ENCODE peak calls at places on chromosomes 13 and 19, in ten cellular contexts. Q is brain microvascular endothelial cell, M is stomach, U is fibroblast of pulmonary artery, I is foreskin fibroblast, A is ovary, E is HL-60, C is choroid plexus epithelial cell, N is astrocyte of the spinal cord, J is HFF-Myc. D is an unnamed sample.

GRCh38 chr13:100637380-100637779 is 37.2 kb downstream of the TMTC4 start:
- DNase-seq in Q (no peak), M (no peak), U (no peak), I (no peak), A (no peak), E (no peak), C (no peak), N (no peak), J (no peak), D (no peak)

GRCh38 chr13:36413161-36413560 is 19.1 kb upstream of the CCNA1 start:
- DNase-seq in Q (no peak), M (no peak), U (no peak), I (no peak), A (no peak), E (no peak), C (no peak), N (no peak), J (no peak), D (no peak)

GRCh38 chr19:18453269-18454024 is 15.5 kb upstream of the ISYNA1 start:
- DNase-seq in Q (no peak), M (no peak), U (no peak), I (peak; percentile 76), A (no peak), E (no peak), C (no peak), N (no peak), J (no peak), D (no peak)

GRCh38 chr13:111409413-111409812 is 89.0 kb downstream of the TEX29 start:
- DNase-seq in Q (no peak), M (no peak), U (no peak), I (no peak), A (no peak), E (no peak), C (no peak), N (no peak), J (no peak), D (no peak)

GRCh38 chr13:43127103-43127817 is 103.9 kb downstream of the DNAJC15 start:
- DNase-seq in Q (no peak), M (no peak), U (no peak), I (no peak), A (no peak), E (no peak), C (peak; percentile 46), N (no peak), J (no peak), D (no peak)

GRCh38 chr19:30253581-30253996 is 118.6 kb upstream of the ZNF536 start:
- DNase-seq in Q (no peak), M (no peak), U (no peak), I (peak; percentile 89), A (no peak), E (no peak), C (no peak), N (no peak), J (no peak), D (no peak)

GRCh38 chr13:46553886-46554855 is 1.2 kb downstream of the LRCH1 start:
- DNase-seq in Q (peak; percentile 78), M (peak; percentile 71), U (peak; percentile 91), I (peak; percentile 88), A (peak; percentile 65), E (peak; percentile 87), C (peak; percentile 90), N (peak; percentile 82), J (peak; percentile 61), D (peak; percentile 57)

GRCh38 chr13:69496951-69497350 is 610.7 kb upstream of the ATXN8OS start:
- DNase-seq in Q (no peak), M (no peak), U (no peak), I (no peak), A (no peak), E (no peak), C (no peak), N (no peak), J (no peak), D (no peak)

GRCh38 chr13:49836516-49836915 is 44.0 kb upstream of the KPNA3 start:
- DNase-seq in Q (no peak), M (no peak), U (no peak), I (no peak), A (no peak), E (no peak), C (peak; percentile 68), N (peak; percentile 47), J (no peak), D (no peak)

GRCh38 chr19:45995715-45996385 is 583 bp downstream of the CCDC61 start:
- DNase-seq in Q (peak; percentile 23), M (no peak), U (peak; percentile 65), I (peak; percentile 36), A (no peak), E (no peak), C (peak; percentile 26), N (no peak), J (no peak), D (no peak)

GRCh38 chr13:38417727-38418126 is 68.1 kb downstream of the UFM1 start:
- DNase-seq in Q (peak; percentile 9), M (no peak), U (peak; percentile 28), I (peak; percentile 59), A (no peak), E (peak; percentile 14), C (peak; percentile 59), N (no peak), J (peak; percentile 21), D (no peak)

GRCh38 chr19:3192228-3192635 is 6.5 kb downstream of the NCLN start:
- DNase-seq in Q (no peak), M (no peak), U (no peak), I (no peak), A (peak; percentile 14), E (no peak), C (no peak), N (no peak), J (no peak), D (no peak)
- H3K4me3 ChIP-seq in Q (no peak overlapping the region), M (no peak overlapping the region), U (no peak overlapping the region), I (no peak overlapping the region), A (no peak overlapping the region), E (no peak overlapping the region), C (no peak overlapping the region), N (no peak overlapping the region), J (no peak overlapping the region), D (no peak overlapping the region)

DNA sequence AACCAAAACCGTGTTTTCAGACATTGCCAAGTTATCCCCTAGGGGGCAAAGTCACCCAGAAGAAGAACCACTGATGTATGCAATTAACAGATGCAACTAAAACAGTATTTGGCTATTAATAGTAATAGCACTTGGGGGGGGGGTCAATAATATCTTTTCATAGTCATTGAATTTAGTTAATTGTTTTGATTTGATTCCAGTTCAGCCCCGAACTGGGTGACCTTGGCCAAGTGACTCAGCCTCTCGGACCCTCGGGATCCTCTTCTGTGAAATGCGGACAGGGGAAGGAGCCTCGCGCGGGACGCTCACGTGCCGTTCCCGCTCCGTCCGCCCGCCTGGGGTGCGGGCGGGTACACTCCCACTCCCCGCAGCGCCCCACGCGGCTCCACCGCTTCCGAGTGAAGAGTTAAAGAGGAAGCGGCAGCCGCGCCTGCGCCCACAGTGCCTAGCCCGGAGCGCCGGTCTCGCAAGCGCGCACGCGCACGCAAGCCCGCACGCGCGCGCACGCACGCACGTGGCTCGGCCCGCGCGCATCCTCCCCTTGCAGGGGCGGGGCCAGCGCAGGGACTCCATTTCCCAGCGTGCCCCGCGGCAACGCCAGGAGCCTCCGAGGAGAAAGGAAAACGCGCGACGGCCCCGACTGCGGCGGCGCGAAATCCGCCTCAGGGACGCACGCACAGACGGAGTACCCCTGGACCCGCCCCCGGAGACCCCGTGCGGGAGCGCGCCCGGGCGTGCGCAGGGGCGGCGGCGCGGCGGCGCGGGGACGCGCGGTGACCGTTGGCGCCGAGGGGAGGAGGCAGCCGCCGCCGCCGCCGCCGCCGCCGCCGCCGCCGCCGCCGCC is at the start of gene DAZAP1:
- DNase-seq in Q (peak; percentile 96), M (peak; percentile 100), U (peak; percentile 99), I (peak; percentile 100), A (peak; percentile 99), E (peak; percentile 97), C (peak; percentile 99), N (peak; percentile 99), J (peak; percentile 88), D (peak; percentile 93)
- TF ChIP-seq CTCF in Q (peak; percentile 66), M (no peak), U (peak; percentile 45), I (peak; percentile 37), A (no peak), E (peak; percentile 0), C (peak; percentile 48), N (peak; percentile 51), J (peak; percentile 43), D (peak; percentile 32)

DNA sequence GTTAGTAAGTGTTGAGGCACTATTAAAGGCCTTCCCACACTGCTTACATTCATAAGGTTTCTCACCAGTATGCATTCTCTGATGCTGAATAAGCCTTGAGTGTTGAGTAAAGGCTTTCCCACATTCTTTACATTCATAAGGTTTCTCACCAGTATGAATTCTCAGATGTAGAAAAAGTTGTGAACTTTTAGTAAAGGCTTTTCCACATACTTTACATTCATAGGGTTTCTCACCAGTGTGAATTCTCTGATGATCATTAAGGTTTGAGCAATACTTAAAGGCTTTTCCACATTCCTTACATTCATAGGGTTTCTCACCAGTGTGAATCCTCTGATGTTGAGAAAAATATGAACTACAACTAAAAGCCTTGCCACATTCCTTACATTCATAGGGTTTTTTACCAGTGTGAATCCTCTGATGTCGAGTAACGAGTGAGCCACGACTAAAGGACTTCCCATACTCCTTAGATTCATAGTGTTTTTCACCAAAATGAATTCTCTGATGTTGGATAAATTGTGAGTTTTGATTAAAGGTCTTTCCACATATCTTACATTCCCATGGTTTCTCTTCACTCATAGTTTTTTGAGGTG is 24.2 kb downstream of the ZNF829 start:
- DNase-seq in Q (no peak), M (no peak), U (no peak), I (no peak), A (no peak), E (no peak), C (peak; percentile 0), N (no peak), J (no peak), D (no peak)
- H3K4me3 ChIP-seq in Q (no peak overlapping the region), M (no peak overlapping the region), U (no peak overlapping the region), I (no peak overlapping the region), A (no peak overlapping the region), E (no peak overlapping the region), C (no peak overlapping the region), N (no peak overlapping the region), J (no peak overlapping the region), D (no peak overlapping the region)

GRCh38 chr13:109196896-109197295 is 567.5 kb downstream of the MYO16 start:
- DNase-seq in Q (no peak), M (no peak), U (no peak), I (no peak), A (no peak), E (peak; percentile 23), C (no peak), N (no peak), J (no peak), D (no peak)
- TF ChIP-seq CTCF in Q (peak; percentile 42), M (no peak), U (no peak), I (no peak), A (no peak), E (no peak), C (no peak), N (no peak), J (no peak), D (peak; percentile 21)

D was measured in astrocyte of the cerebellum.